ENCODE peak calls at places on chromosomes 6 and 20, in nine cellular contexts. One of them, this sample, is unnamed.

GRCh38 chr6:111011360-111012142 is 29.7 kb downstream of the RPF2 start:
- DNase-seq in fibroblast of lung: peak
- DNase-seq in Caco-2: no peak
- DNase-seq in neural crest cell: no peak
- DNase-seq in HFFc6: peak
- DNase-seq in AG09319: no peak
- DNase-seq in neural progenitor cell: peak
- DNase-seq in brain microvascular endothelial cell: peak
- DNase-seq in B cell: peak
- DNase-seq in this sample: no peak

GRCh38 chr6:136611133-136611532 is 60.9 kb upstream of the MAP7 start:
- DNase-seq in HFFc6: no peak
- DNase-seq in fibroblast of lung: no peak
- DNase-seq in AG09319: no peak
- DNase-seq in brain microvascular endothelial cell: no peak
- DNase-seq in Caco-2: no peak
- DNase-seq in B cell: no peak
- DNase-seq in neural crest cell: no peak
- DNase-seq in neural progenitor cell: no peak
- DNase-seq in this sample: no peak

GRCh38 chr20:25276533-25277050 is 28.7 kb downstream of the PYGB start:
- DNase-seq in Caco-2: peak
- DNase-seq in AG09319: no peak
- DNase-seq in B cell: no peak
- DNase-seq in neural progenitor cell: no peak
- DNase-seq in neural crest cell: no peak
- DNase-seq in brain microvascular endothelial cell: no peak
- DNase-seq in fibroblast of lung: no peak
- DNase-seq in HFFc6: no peak
- DNase-seq in this sample: no peak

GRCh38 chr20:51533291-51534172 is 9.0 kb downstream of the NFATC2 start:
- DNase-seq in Caco-2: no peak
- DNase-seq in neural progenitor cell: no peak
- DNase-seq in HFFc6: peak
- DNase-seq in brain microvascular endothelial cell: peak
- DNase-seq in B cell: no peak
- DNase-seq in fibroblast of lung: peak
- DNase-seq in neural crest cell: no peak
- DNase-seq in AG09319: no peak
- DNase-seq in this sample: no peak

GRCh38 chr6:158752613-158753012 is 66.6 kb downstream of the EZR start:
- DNase-seq in B cell: no peak
- DNase-seq in neural crest cell: no peak
- DNase-seq in fibroblast of lung: peak
- DNase-seq in neural progenitor cell: peak
- DNase-seq in HFFc6: no peak
- DNase-seq in Caco-2: no peak
- DNase-seq in AG09319: no peak
- DNase-seq in brain microvascular endothelial cell: no peak
- DNase-seq in this sample: no peak

GRCh38 chr6:84870693-84871092 is 106.3 kb upstream of the TBX18 start:
- DNase-seq in brain microvascular endothelial cell: no peak
- DNase-seq in HFFc6: no peak
- DNase-seq in neural progenitor cell: no peak
- DNase-seq in Caco-2: no peak
- DNase-seq in B cell: no peak
- DNase-seq in fibroblast of lung: no peak
- DNase-seq in neural crest cell: no peak
- DNase-seq in AG09319: no peak
- DNase-seq in this sample: no peak

GRCh38 chr20:47191074-47191673 is 165.3 kb downstream of the ZMYND8 start:
- DNase-seq in brain microvascular endothelial cell: no peak
- DNase-seq in AG09319: no peak
- DNase-seq in Caco-2: no peak
- DNase-seq in fibroblast of lung: peak
- DNase-seq in B cell: no peak
- DNase-seq in neural progenitor cell: no peak
- DNase-seq in neural crest cell: no peak
- DNase-seq in HFFc6: peak
- DNase-seq in this sample: no peak

GRCh38 chr20:30630761-30631160 is 626.7 kb upstream of the DEFB115 start:
- DNase-seq in fibroblast of lung: no peak
- DNase-seq in neural progenitor cell: no peak
- DNase-seq in AG09319: no peak
- DNase-seq in neural crest cell: no peak
- DNase-seq in brain microvascular endothelial cell: no peak
- DNase-seq in HFFc6: no peak
- DNase-seq in Caco-2: peak
- DNase-seq in B cell: no peak
- DNase-seq in this sample: no peak

GRCh38 chr6:143963158-143963919 is 44.7 kb downstream of the PLAGL1 start:
- DNase-seq in HFFc6: no peak
- DNase-seq in neural crest cell: no peak
- DNase-seq in brain microvascular endothelial cell: no peak
- DNase-seq in fibroblast of lung: no peak
- DNase-seq in AG09319: no peak
- DNase-seq in B cell: no peak
- DNase-seq in neural progenitor cell: peak
- DNase-seq in Caco-2: no peak
- DNase-seq in this sample: no peak

GRCh38 chr6:125174626-125175025 is 21.1 kb downstream of the TPD52L1 start:
- DNase-seq in B cell: no peak
- DNase-seq in neural progenitor cell: no peak
- DNase-seq in AG09319: no peak
- DNase-seq in brain microvascular endothelial cell: no peak
- DNase-seq in neural crest cell: no peak
- DNase-seq in fibroblast of lung: no peak
- DNase-seq in HFFc6: no peak
- DNase-seq in Caco-2: no peak
- DNase-seq in this sample: no peak

GRCh38 chr6:35831257-35832007 is 26.3 kb downstream of the LHFPL5 start:
- DNase-seq in neural crest cell: no peak
- DNase-seq in B cell: no peak
- DNase-seq in Caco-2: no peak
- DNase-seq in AG09319: no peak
- DNase-seq in HFFc6: no peak
- DNase-seq in fibroblast of lung: no peak
- DNase-seq in neural progenitor cell: no peak
- DNase-seq in brain microvascular endothelial cell: no peak
- DNase-seq in this sample: no peak

GRCh38 chr6:54291146-54291545 is 17.1 kb upstream of the TINAG start:
- DNase-seq in brain microvascular endothelial cell: peak
- DNase-seq in B cell: no peak
- DNase-seq in HFFc6: peak
- DNase-seq in Caco-2: no peak
- DNase-seq in neural crest cell: no peak
- DNase-seq in neural progenitor cell: no peak
- DNase-seq in fibroblast of lung: peak
- DNase-seq in AG09319: no peak
- DNase-seq in this sample: no peak

GRCh38 chr20:54407446-54407845 is 67.9 kb upstream of the DOK5 start:
- DNase-seq in brain microvascular endothelial cell: no peak
- DNase-seq in fibroblast of lung: no peak
- DNase-seq in B cell: no peak
- DNase-seq in neural progenitor cell: no peak
- DNase-seq in AG09319: no peak
- DNase-seq in neural crest cell: no peak
- DNase-seq in HFFc6: no peak
- DNase-seq in Caco-2: no peak
- DNase-seq in this sample: no peak

GRCh38 chr20:8399963-8400362 is 267.9 kb downstream of the PLCB1 start:
- DNase-seq in B cell: peak
- DNase-seq in HFFc6: no peak
- DNase-seq in fibroblast of lung: no peak
- DNase-seq in brain microvascular endothelial cell: no peak
- DNase-seq in neural progenitor cell: no peak
- DNase-seq in AG09319: no peak
- DNase-seq in neural crest cell: no peak
- DNase-seq in Caco-2: no peak
- DNase-seq in this sample: no peak

GRCh38 chr6:14001329-14002012 is 76.7 kb downstream of the RNF182 start:
- DNase-seq in B cell: no peak
- DNase-seq in Caco-2: no peak
- DNase-seq in neural progenitor cell: no peak
- DNase-seq in neural crest cell: no peak
- DNase-seq in HFFc6: peak
- DNase-seq in AG09319: peak
- DNase-seq in brain microvascular endothelial cell: peak
- DNase-seq in fibroblast of lung: peak
- DNase-seq in this sample: no peak

GRCh38 chr6:30914854-30915590 is 984 bp downstream of the VARS2 start:
- DNase-seq in neural progenitor cell: no peak
- DNase-seq in neural crest cell: no peak
- DNase-seq in B cell: no peak
- DNase-seq in brain microvascular endothelial cell: no peak
- DNase-seq in HFFc6: no peak
- DNase-seq in AG09319: no peak
- DNase-seq in Caco-2: no peak
- DNase-seq in fibroblast of lung: no peak
- DNase-seq in this sample: no peak

GRCh38 chr20:1761116-1761515 is 103.5 kb upstream of the SIRPG start:
- DNase-seq in Caco-2: no peak
- DNase-seq in neural crest cell: no peak
- DNase-seq in neural progenitor cell: no peak
- DNase-seq in AG09319: peak
- DNase-seq in B cell: no peak
- DNase-seq in HFFc6: peak
- DNase-seq in fibroblast of lung: peak
- DNase-seq in brain microvascular endothelial cell: peak
- DNase-seq in this sample: no peak

GRCh38 chr6:142845624-142846458 is 99.1 kb downstream of the HIVEP2 start:
- DNase-seq in HFFc6: peak
- DNase-seq in fibroblast of lung: peak
- DNase-seq in brain microvascular endothelial cell: peak
- DNase-seq in neural crest cell: peak
- DNase-seq in Caco-2: peak
- DNase-seq in neural progenitor cell: peak
- DNase-seq in B cell: no peak
- DNase-seq in AG09319: no peak
- DNase-seq in this sample: peak

GRCh38 chr20:6178537-6178936 is 55.7 kb upstream of the FERMT1 start:
- DNase-seq in B cell: no peak
- DNase-seq in AG09319: peak
- DNase-seq in Caco-2: no peak
- DNase-seq in neural progenitor cell: peak
- DNase-seq in HFFc6: peak
- DNase-seq in fibroblast of lung: peak
- DNase-seq in neural crest cell: peak
- DNase-seq in brain microvascular endothelial cell: peak
- DNase-seq in this sample: no peak

GRCh38 chr6:41298785-41299498 is 12.5 kb upstream of the TREM1 start:
- DNase-seq in neural progenitor cell: no peak
- DNase-seq in fibroblast of lung: no peak
- DNase-seq in Caco-2: no peak
- DNase-seq in AG09319: no peak
- DNase-seq in HFFc6: no peak
- DNase-seq in brain microvascular endothelial cell: no peak
- DNase-seq in B cell: no peak
- DNase-seq in neural crest cell: no peak
- DNase-seq in this sample: no peak

GRCh38 chr6:125169058-125169457 is 15.5 kb downstream of the TPD52L1 start:
- DNase-seq in Caco-2: no peak
- DNase-seq in B cell: no peak
- DNase-seq in neural progenitor cell: no peak
- DNase-seq in brain microvascular endothelial cell: no peak
- DNase-seq in neural crest cell: no peak
- DNase-seq in AG09319: no peak
- DNase-seq in HFFc6: peak
- DNase-seq in fibroblast of lung: peak
- DNase-seq in this sample: no peak

GRCh38 chr20:48295445-48295903 is 510.2 kb upstream of the SULF2 start:
- DNase-seq in AG09319: peak
- DNase-seq in B cell: no peak
- DNase-seq in brain microvascular endothelial cell: peak
- DNase-seq in neural crest cell: no peak
- DNase-seq in Caco-2: peak
- DNase-seq in HFFc6: peak
- DNase-seq in fibroblast of lung: peak
- DNase-seq in neural progenitor cell: peak
- DNase-seq in this sample: peak
- TF ChIP-seq CTCF in AG09319: peak
- TF ChIP-seq CTCF in B cell: no peak
- TF ChIP-seq CTCF in brain microvascular endothelial cell: peak
- TF ChIP-seq CTCF in neural crest cell: peak
- TF ChIP-seq CTCF in Caco-2: peak
- TF ChIP-seq CTCF in HFFc6: peak
- TF ChIP-seq CTCF in fibroblast of lung: peak
- TF ChIP-seq CTCF in neural progenitor cell: peak
- TF ChIP-seq CTCF in this sample: peak

GRCh38 chr6:123383718-123384117 is 253.0 kb downstream of the TRDN start:
- DNase-seq in HFFc6: no peak
- DNase-seq in neural crest cell: no peak
- DNase-seq in B cell: no peak
- DNase-seq in AG09319: no peak
- DNase-seq in fibroblast of lung: no peak
- DNase-seq in brain microvascular endothelial cell: no peak
- DNase-seq in Caco-2: no peak
- DNase-seq in neural progenitor cell: no peak
- DNase-seq in this sample: no peak

DNA sequence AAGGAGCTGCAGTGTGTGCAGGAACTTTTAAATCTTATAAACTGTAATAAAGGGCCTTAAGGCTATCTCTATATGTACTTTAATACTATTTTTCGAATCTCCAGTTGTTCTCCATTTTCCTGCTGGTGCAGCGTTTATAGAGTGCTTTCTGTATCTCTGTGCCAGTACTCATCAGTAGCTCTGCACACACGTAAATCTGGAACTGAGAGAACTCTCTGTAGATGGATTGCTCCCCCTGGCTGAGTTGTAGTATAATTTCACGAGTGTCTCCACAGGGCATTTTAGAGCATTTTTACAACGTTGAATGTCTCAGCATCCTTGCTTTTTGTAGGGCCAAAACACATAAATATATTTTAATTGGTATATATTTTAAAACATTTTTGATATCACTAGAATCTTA is 256.5 kb downstream of the TRDN start:
- DNase-seq in neural progenitor cell: peak
- DNase-seq in HFFc6: no peak
- DNase-seq in neural crest cell: peak
- DNase-seq in brain microvascular endothelial cell: peak
- DNase-seq in Caco-2: no peak
- DNase-seq in fibroblast of lung: peak
- DNase-seq in B cell: no peak
- DNase-seq in AG09319: no peak
- DNase-seq in this sample: peak
- TF ChIP-seq CTCF in neural progenitor cell: peak
- TF ChIP-seq CTCF in HFFc6: no peak
- TF ChIP-seq CTCF in neural crest cell: peak
- TF ChIP-seq CTCF in brain microvascular endothelial cell: peak
- TF ChIP-seq CTCF in Caco-2: no peak
- TF ChIP-seq CTCF in fibroblast of lung: peak
- TF ChIP-seq CTCF in B cell: no peak
- TF ChIP-seq CTCF in AG09319: no peak
- TF ChIP-seq CTCF in this sample: peak

GRCh38 chr6:6826961-6827360 is 238.4 kb downstream of the LY86 start:
- DNase-seq in brain microvascular endothelial cell: no peak
- DNase-seq in B cell: no peak
- DNase-seq in Caco-2: no peak
- DNase-seq in neural crest cell: no peak
- DNase-seq in HFFc6: no peak
- DNase-seq in fibroblast of lung: no peak
- DNase-seq in neural progenitor cell: no peak
- DNase-seq in AG09319: no peak
- DNase-seq in this sample: no peak
- TF ChIP-seq CTCF in brain microvascular endothelial cell: no peak
- TF ChIP-seq CTCF in B cell: no peak
- TF ChIP-seq CTCF in Caco-2: no peak
- TF ChIP-seq CTCF in neural crest cell: no peak
- TF ChIP-seq CTCF in HFFc6: no peak
- TF ChIP-seq CTCF in fibroblast of lung: no peak
- TF ChIP-seq CTCF in neural progenitor cell: no peak
- TF ChIP-seq CTCF in AG09319: no peak
- TF ChIP-seq CTCF in this sample: no peak

GRCh38 chr20:41028359-41029149 is at the start of gene TOP1:
- DNase-seq in neural progenitor cell: peak
- DNase-seq in neural crest cell: peak
- DNase-seq in HFFc6: peak
- DNase-seq in Caco-2: peak
- DNase-seq in B cell: peak
- DNase-seq in fibroblast of lung: peak
- DNase-seq in brain microvascular endothelial cell: peak
- DNase-seq in AG09319: peak
- DNase-seq in this sample: peak
- TF ChIP-seq CTCF in neural progenitor cell: no peak
- TF ChIP-seq CTCF in neural crest cell: no peak
- TF ChIP-seq CTCF in HFFc6: peak
- TF ChIP-seq CTCF in Caco-2: no peak
- TF ChIP-seq CTCF in B cell: no peak
- TF ChIP-seq CTCF in fibroblast of lung: no peak
- TF ChIP-seq CTCF in brain microvascular endothelial cell: no peak
- TF ChIP-seq CTCF in AG09319: no peak
- TF ChIP-seq CTCF in this sample: no peak